ENCODE peak calls at places on chromosome X, in seven cellular contexts. One of them, this sample, is unnamed.
A peak's percentile ranks its signal among the peaks of the same experiment; 100 is the strongest.

GRCh38 chrX:99397879-99398278 is 1012.2 kb downstream of the PCDH19 start:
- DNase-seq in pancreas: no peak
- DNase-seq in Peyer's patch: no peak
- DNase-seq in OCI-LY7: no peak
- DNase-seq in GM12865: no peak
- DNase-seq in cardiac muscle cell: no peak
- DNase-seq in tibial nerve: no peak
- DNase-seq in this sample: no peak

GRCh38 chrX:134520860-134521390 is 61.0 kb downstream of the HPRT1 start:
- DNase-seq in GM12865: peak; percentile 62
- DNase-seq in cardiac muscle cell: peak; percentile 80
- DNase-seq in pancreas: no peak
- DNase-seq in tibial nerve: no peak
- DNase-seq in OCI-LY7: peak; percentile 41
- DNase-seq in Peyer's patch: no peak
- DNase-seq in this sample: peak; percentile 72

GRCh38 chrX:1355800-1356148 is 19.2 kb downstream of the IL3RA start:
- DNase-seq in OCI-LY7: no peak
- DNase-seq in pancreas: no peak
- DNase-seq in cardiac muscle cell: no peak
- DNase-seq in Peyer's patch: no peak
- DNase-seq in tibial nerve: no peak
- DNase-seq in GM12865: no peak
- DNase-seq in this sample: no peak

GRCh38 chrX:107537815-107538214 is 88.4 kb downstream of the FRMPD3 start:
- DNase-seq in GM12865: peak; percentile 58
- DNase-seq in tibial nerve: no peak
- DNase-seq in cardiac muscle cell: peak; percentile 61
- DNase-seq in Peyer's patch: no peak
- DNase-seq in pancreas: no peak
- DNase-seq in OCI-LY7: peak; percentile 15
- DNase-seq in this sample: peak; percentile 53

GRCh38 chrX:70172226-70172625 is 5.1 kb upstream of the DGAT2L6 start:
- DNase-seq in cardiac muscle cell: no peak
- DNase-seq in OCI-LY7: no peak
- DNase-seq in tibial nerve: no peak
- DNase-seq in GM12865: no peak
- DNase-seq in pancreas: no peak
- DNase-seq in Peyer's patch: no peak
- DNase-seq in this sample: no peak

GRCh38 chrX:118745570-118745969 is 18.2 kb downstream of the IL13RA1 start:
- DNase-seq in cardiac muscle cell: peak; percentile 33
- DNase-seq in Peyer's patch: no peak
- DNase-seq in GM12865: no peak
- DNase-seq in OCI-LY7: no peak
- DNase-seq in pancreas: no peak
- DNase-seq in tibial nerve: no peak
- DNase-seq in this sample: peak; percentile 42

GRCh38 chrX:69222103-69223090 is 57.1 kb upstream of the PJA1 start:
- DNase-seq in OCI-LY7: peak; percentile 63
- DNase-seq in Peyer's patch: peak; percentile 70
- DNase-seq in tibial nerve: peak; percentile 47
- DNase-seq in cardiac muscle cell: peak; percentile 80
- DNase-seq in pancreas: peak; percentile 84
- DNase-seq in GM12865: peak; percentile 59
- DNase-seq in this sample: peak; percentile 60

GRCh38 chrX:17595456-17596035 is 141.7 kb upstream of the SCML1 start:
- DNase-seq in cardiac muscle cell: peak; percentile 48
- DNase-seq in OCI-LY7: no peak
- DNase-seq in tibial nerve: no peak
- DNase-seq in pancreas: no peak
- DNase-seq in GM12865: peak; percentile 10
- DNase-seq in Peyer's patch: no peak
- DNase-seq in this sample: peak; percentile 59

GRCh38 chrX:7318246-7318645 is 170.3 kb upstream of the PUDP start:
- DNase-seq in OCI-LY7: no peak
- DNase-seq in GM12865: no peak
- DNase-seq in pancreas: no peak
- DNase-seq in Peyer's patch: no peak
- DNase-seq in cardiac muscle cell: no peak
- DNase-seq in tibial nerve: no peak
- DNase-seq in this sample: peak; percentile 27

GRCh38 chrX:13821740-13822139 is 4.8 kb upstream of the GPM6B start:
- DNase-seq in pancreas: no peak
- DNase-seq in OCI-LY7: no peak
- DNase-seq in GM12865: no peak
- DNase-seq in Peyer's patch: no peak
- DNase-seq in cardiac muscle cell: no peak
- DNase-seq in tibial nerve: no peak
- DNase-seq in this sample: no peak

GRCh38 chrX:120560405-120560841 is 339 bp downstream of the CUL4B start:
- DNase-seq in OCI-LY7: peak; percentile 36
- DNase-seq in cardiac muscle cell: peak; percentile 50
- DNase-seq in pancreas: no peak
- DNase-seq in GM12865: peak; percentile 52
- DNase-seq in Peyer's patch: no peak
- DNase-seq in tibial nerve: no peak
- DNase-seq in this sample: peak; percentile 58

GRCh38 chrX:28757290-28757689 is 170.0 kb downstream of the IL1RAPL1 start:
- DNase-seq in cardiac muscle cell: peak; percentile 1
- DNase-seq in Peyer's patch: no peak
- DNase-seq in GM12865: no peak
- DNase-seq in pancreas: no peak
- DNase-seq in OCI-LY7: no peak
- DNase-seq in tibial nerve: no peak
- DNase-seq in this sample: no peak

GRCh38 chrX:9573282-9574106 is 108.6 kb downstream of the TBL1X start:
- DNase-seq in tibial nerve: no peak
- DNase-seq in Peyer's patch: peak; percentile 54
- DNase-seq in pancreas: no peak
- DNase-seq in GM12865: no peak
- DNase-seq in cardiac muscle cell: no peak
- DNase-seq in OCI-LY7: no peak
- DNase-seq in this sample: no peak

GRCh38 chrX:135112096-135112729 is 8.1 kb downstream of the ETDB start:
- DNase-seq in cardiac muscle cell: peak; percentile 50
- DNase-seq in GM12865: peak; percentile 46
- DNase-seq in tibial nerve: no peak
- DNase-seq in pancreas: no peak
- DNase-seq in Peyer's patch: no peak
- DNase-seq in OCI-LY7: peak; percentile 32
- DNase-seq in this sample: peak; percentile 31

GRCh38 chrX:69993494-69993893 is 56.2 kb downstream of the AWAT2 start:
- DNase-seq in cardiac muscle cell: no peak
- DNase-seq in OCI-LY7: no peak
- DNase-seq in Peyer's patch: no peak
- DNase-seq in tibial nerve: no peak
- DNase-seq in pancreas: no peak
- DNase-seq in GM12865: no peak
- DNase-seq in this sample: no peak

GRCh38 chrX:98962996-98963395 is 1447.1 kb downstream of the PCDH19 start:
- DNase-seq in pancreas: no peak
- DNase-seq in GM12865: no peak
- DNase-seq in cardiac muscle cell: no peak
- DNase-seq in tibial nerve: no peak
- DNase-seq in Peyer's patch: no peak
- DNase-seq in OCI-LY7: no peak
- DNase-seq in this sample: no peak

GRCh38 chrX:132692066-132692465 is 203.2 kb upstream of the MBNL3 start:
- DNase-seq in GM12865: no peak
- DNase-seq in tibial nerve: no peak
- DNase-seq in OCI-LY7: no peak
- DNase-seq in pancreas: no peak
- DNase-seq in cardiac muscle cell: peak; percentile 42
- DNase-seq in Peyer's patch: no peak
- DNase-seq in this sample: no peak

GRCh38 chrX:72663737-72664136 is 50.4 kb downstream of the PHKA1 start:
- DNase-seq in pancreas: no peak
- DNase-seq in cardiac muscle cell: no peak
- DNase-seq in GM12865: no peak
- DNase-seq in OCI-LY7: no peak
- DNase-seq in Peyer's patch: no peak
- DNase-seq in tibial nerve: no peak
- DNase-seq in this sample: no peak

GRCh38 chrX:136525738-136526606 is 6.0 kb upstream of the VGLL1 start:
- DNase-seq in Peyer's patch: no peak
- DNase-seq in OCI-LY7: no peak
- DNase-seq in cardiac muscle cell: peak; percentile 91
- DNase-seq in GM12865: no peak
- DNase-seq in tibial nerve: peak; percentile 14
- DNase-seq in pancreas: no peak
- DNase-seq in this sample: peak; percentile 59

GRCh38 chrX:149044471-149044870 is 460.6 kb downstream of the IDS start:
- DNase-seq in OCI-LY7: no peak
- DNase-seq in pancreas: no peak
- DNase-seq in Peyer's patch: no peak
- DNase-seq in cardiac muscle cell: no peak
- DNase-seq in GM12865: no peak
- DNase-seq in tibial nerve: no peak
- DNase-seq in this sample: no peak

GRCh38 chrX:14673236-14673635 is 143.9 kb downstream of the GLRA2 start:
- DNase-seq in OCI-LY7: no peak
- DNase-seq in Peyer's patch: no peak
- DNase-seq in GM12865: no peak
- DNase-seq in cardiac muscle cell: no peak
- DNase-seq in pancreas: no peak
- DNase-seq in tibial nerve: no peak
- DNase-seq in this sample: no peak

GRCh38 chrX:12894074-12894691 is 12.2 kb upstream of the TLR8 start:
- DNase-seq in Peyer's patch: peak; percentile 50
- DNase-seq in GM12865: peak; percentile 71
- DNase-seq in tibial nerve: no peak
- DNase-seq in cardiac muscle cell: peak; percentile 38
- DNase-seq in pancreas: peak; percentile 59
- DNase-seq in OCI-LY7: peak; percentile 75
- DNase-seq in this sample: peak; percentile 43

GRCh38 chrX:67543818-67544217 is at the start of gene AR:
- DNase-seq in OCI-LY7: no peak
- DNase-seq in Peyer's patch: peak; percentile 37
- DNase-seq in GM12865: no peak
- DNase-seq in cardiac muscle cell: peak; percentile 55
- DNase-seq in tibial nerve: peak; percentile 35
- DNase-seq in pancreas: peak; percentile 66
- DNase-seq in this sample: peak; percentile 53

GRCh38 chrX:71870337-71871098 is 40.1 kb upstream of the NHSL2 start:
- DNase-seq in OCI-LY7: peak; percentile 0
- DNase-seq in GM12865: peak; percentile 20
- DNase-seq in cardiac muscle cell: peak; percentile 19
- DNase-seq in tibial nerve: no peak
- DNase-seq in Peyer's patch: no peak
- DNase-seq in pancreas: peak; percentile 47
- DNase-seq in this sample: no peak

GRCh38 chrX:108304210-108304609 is 134.0 kb downstream of the COL4A6 start:
- DNase-seq in tibial nerve: no peak
- DNase-seq in Peyer's patch: no peak
- DNase-seq in GM12865: peak; percentile 0
- DNase-seq in OCI-LY7: peak; percentile 5
- DNase-seq in pancreas: no peak
- DNase-seq in cardiac muscle cell: peak; percentile 52
- DNase-seq in this sample: peak; percentile 63

GRCh38 chrX:107117993-107118321 is 665 bp downstream of the RBM41 start:
- DNase-seq in Peyer's patch: no peak
- DNase-seq in cardiac muscle cell: peak; percentile 2
- DNase-seq in GM12865: peak; percentile 47
- DNase-seq in tibial nerve: no peak
- DNase-seq in pancreas: no peak
- DNase-seq in OCI-LY7: peak; percentile 18
- DNase-seq in this sample: peak; percentile 8

DNA sequence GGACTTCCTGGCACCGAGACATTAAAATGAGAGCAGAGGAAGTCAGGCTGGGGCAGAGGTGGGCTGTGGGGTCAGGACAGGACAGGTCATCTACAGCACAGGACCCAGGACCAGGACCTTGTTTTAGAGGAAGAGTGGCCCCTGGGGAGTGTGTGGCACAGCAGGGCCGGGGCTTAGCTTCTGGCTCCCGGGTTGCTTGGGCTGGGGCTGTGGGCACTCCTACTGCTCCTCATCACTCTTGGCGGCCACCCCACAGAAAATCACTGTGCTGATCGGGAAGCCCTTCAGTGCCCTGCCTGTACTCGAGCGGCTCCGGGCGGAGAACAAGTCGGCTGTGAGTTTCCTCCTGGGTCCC is 8.1 kb upstream of the ATP6AP1 start:
- DNase-seq in tibial nerve: no peak
- DNase-seq in pancreas: no peak
- DNase-seq in GM12865: no peak
- DNase-seq in OCI-LY7: no peak
- DNase-seq in cardiac muscle cell: no peak
- DNase-seq in Peyer's patch: no peak
- DNase-seq in this sample: no peak
- H3K4me3 ChIP-seq in tibial nerve: no peak overlapping the region
- H3K4me3 ChIP-seq in pancreas: no peak overlapping the region
- H3K4me3 ChIP-seq in GM12865: no peak overlapping the region
- H3K4me3 ChIP-seq in OCI-LY7: no peak overlapping the region
- H3K4me3 ChIP-seq in cardiac muscle cell: no peak overlapping the region
- H3K4me3 ChIP-seq in Peyer's patch: no peak overlapping the region
- H3K4me3 ChIP-seq in this sample: no peak overlapping the region

GRCh38 chrX:46407753-46408130 is 137.5 kb downstream of the ZNF674 start:
- DNase-seq in tibial nerve: no peak
- DNase-seq in GM12865: no peak
- DNase-seq in pancreas: no peak
- DNase-seq in cardiac muscle cell: peak; percentile 24
- DNase-seq in Peyer's patch: no peak
- DNase-seq in OCI-LY7: no peak
- DNase-seq in this sample: no peak
- TF ChIP-seq CTCF in tibial nerve: no peak
- TF ChIP-seq CTCF in GM12865: no peak
- TF ChIP-seq CTCF in pancreas: no peak
- TF ChIP-seq CTCF in cardiac muscle cell: no peak
- TF ChIP-seq CTCF in Peyer's patch: no peak
- TF ChIP-seq CTCF in OCI-LY7: no peak
- TF ChIP-seq CTCF in this sample: no peak

GRCh38 chrX:63349307-63349706 is 1.8 kb downstream of the SPIN4 start:
- DNase-seq in Peyer's patch: no peak
- DNase-seq in GM12865: peak; percentile 3
- DNase-seq in pancreas: no peak
- DNase-seq in tibial nerve: no peak
- DNase-seq in cardiac muscle cell: peak; percentile 2
- DNase-seq in OCI-LY7: peak; percentile 27
- DNase-seq in this sample: no peak
- H3K4me3 ChIP-seq in Peyer's patch: no peak overlapping the region
- H3K4me3 ChIP-seq in GM12865: peak overlapping the region; percentile 81
- H3K4me3 ChIP-seq in pancreas: no peak overlapping the region
- H3K4me3 ChIP-seq in tibial nerve: no peak overlapping the region
- H3K4me3 ChIP-seq in cardiac muscle cell: no peak overlapping the region
- H3K4me3 ChIP-seq in OCI-LY7: peak overlapping the region; percentile 90
- H3K4me3 ChIP-seq in this sample: no peak overlapping the region

DNA sequence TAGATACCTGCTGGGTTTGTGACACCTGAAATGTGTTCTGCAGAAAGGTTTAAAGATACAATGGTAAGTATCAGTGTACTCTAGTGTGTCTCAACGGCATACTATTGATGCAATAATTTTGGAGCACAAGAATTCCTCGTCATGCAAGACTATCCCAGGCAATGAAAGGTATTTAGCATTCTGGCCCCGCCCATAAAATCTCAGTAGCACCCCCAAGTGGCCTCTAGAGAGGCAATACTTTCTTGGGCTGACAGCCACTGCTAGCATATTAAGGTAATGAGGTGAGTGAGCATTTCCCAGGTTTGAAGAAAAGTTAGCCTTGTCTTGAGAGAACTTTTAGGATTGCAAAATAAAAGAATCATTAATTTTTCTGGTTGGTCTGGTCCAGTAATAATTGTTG is 24.0 kb downstream of the TAB3 start:
- DNase-seq in OCI-LY7: peak; percentile 14
- DNase-seq in pancreas: no peak
- DNase-seq in GM12865: peak; percentile 3
- DNase-seq in cardiac muscle cell: peak; percentile 5
- DNase-seq in tibial nerve: no peak
- DNase-seq in Peyer's patch: no peak
- DNase-seq in this sample: no peak
- TF ChIP-seq CTCF in OCI-LY7: peak; percentile 66
- TF ChIP-seq CTCF in pancreas: no peak
- TF ChIP-seq CTCF in GM12865: peak; percentile 11
- TF ChIP-seq CTCF in cardiac muscle cell: no peak
- TF ChIP-seq CTCF in tibial nerve: no peak
- TF ChIP-seq CTCF in Peyer's patch: peak; percentile 9
- TF ChIP-seq CTCF in this sample: peak; percentile 30

This sample was measured in fibroblast of villous mesenchyme.